ENCODE peak calls at places on chromosomes 1 and 21, in seven cellular contexts. F, W, J, I, G, O and N are unnamed samples.

GRCh38 chr1:112144738-112145426 is 155.4 kb upstream of the KCND3 start:
- DNase-seq in O (no peak), W (no peak), I (no peak), G (no peak), J (no peak), F (no peak), N (no peak)

GRCh38 chr1:209692745-209693504 is 11.7 kb upstream of the HSD11B1 start:
- DNase-seq in J (peak), W (peak), I (peak), G (peak), F (peak), O (peak), N (peak)

GRCh38 chr1:32871364-32872188 is 864 bp upstream of the FNDC5 start:
- DNase-seq in W (no peak), G (no peak), I (no peak), J (no peak), F (no peak), O (no peak), N (no peak)

GRCh38 chr1:68294354-68295066 is 62.2 kb upstream of the WLS start:
- DNase-seq in W (no peak), I (no peak), O (no peak), J (no peak), F (no peak), G (no peak), N (no peak)

GRCh38 chr21:29888437-29888836 is 51.4 kb downstream of the GRIK1 start:
- DNase-seq in O (no peak), W (no peak), F (no peak), I (no peak), J (no peak), G (peak), N (no peak)

GRCh38 chr1:55310517-55310927 is 95.4 kb upstream of the USP24 start:
- DNase-seq in W (peak), J (no peak), I (peak), G (peak), O (peak), F (no peak), N (peak)

GRCh38 chr1:226884116-226884515 is 13.7 kb downstream of the PSEN2 start:
- DNase-seq in F (no peak), J (no peak), G (no peak), O (no peak), W (peak), I (no peak), N (no peak)

GRCh38 chr1:3890389-3891328 is 9.4 kb downstream of the C1orf174 start:
- DNase-seq in J (no peak), O (no peak), I (no peak), F (no peak), W (no peak), G (no peak), N (no peak)

GRCh38 chr1:200671235-200671786 is 1.6 kb upstream of the DDX59 start:
- DNase-seq in G (no peak), I (no peak), J (no peak), W (no peak), O (no peak), F (no peak), N (no peak)

GRCh38 chr1:63742526-63742925 is 31.3 kb upstream of the ROR1 start:
- DNase-seq in G (no peak), W (no peak), O (no peak), I (no peak), F (no peak), J (no peak), N (no peak)
- TF ChIP-seq CTCF in G (no peak), W (no peak), O (no peak), I (no peak), F (no peak), J (no peak), N (no peak)

DNA sequence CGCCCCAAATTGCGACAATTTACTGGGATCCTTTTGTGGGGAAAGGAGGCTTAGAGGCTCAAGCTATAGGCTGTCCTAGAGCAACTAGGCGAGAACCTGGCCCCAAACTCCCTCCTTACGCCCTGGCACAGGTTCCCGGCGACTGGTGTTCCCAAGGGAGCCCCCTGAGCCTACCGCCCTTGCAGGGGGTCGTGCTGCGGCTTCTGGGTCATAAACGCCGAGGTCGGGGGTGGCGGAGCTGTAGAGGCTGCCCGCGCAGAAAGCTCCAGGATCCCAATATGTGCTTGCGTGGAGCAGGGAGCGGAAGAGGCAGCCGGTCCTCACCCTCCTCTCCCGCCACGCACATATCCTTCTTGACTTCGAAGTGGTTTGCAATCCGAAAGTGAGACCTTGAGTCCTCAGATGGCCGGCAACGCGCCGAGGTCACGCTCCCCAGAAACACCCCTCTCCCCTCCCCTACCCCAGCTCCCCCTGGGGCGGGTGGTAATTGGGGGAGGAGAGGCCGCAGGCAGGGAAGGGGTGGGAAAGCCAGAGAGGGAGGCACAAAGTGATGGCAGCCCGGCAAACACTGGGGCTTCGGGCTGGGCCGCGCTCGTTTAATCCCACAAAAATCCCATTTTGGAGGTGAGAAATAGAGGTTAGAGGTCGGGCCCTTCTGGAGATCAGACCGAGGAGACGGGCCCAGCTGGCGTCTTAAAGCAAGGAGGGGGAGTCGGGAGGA is 6.2 kb downstream of the SIM2 start:
- DNase-seq in G (no peak), I (no peak), W (peak), J (no peak), O (no peak), F (no peak), N (no peak)
- H3K4me3 ChIP-seq in G (no peak), I (no peak), W (peak), J (peak), O (no peak), F (no peak), N (no peak)

GRCh38 chr1:60562715-60563114 is 489.1 kb upstream of the C1orf87 start:
- DNase-seq in W (no peak), O (no peak), G (no peak), I (no peak), F (no peak), J (no peak), N (no peak)
- TF ChIP-seq CTCF in W (no peak), O (no peak), G (no peak), I (no peak), F (no peak), J (no peak), N (no peak)

DNA sequence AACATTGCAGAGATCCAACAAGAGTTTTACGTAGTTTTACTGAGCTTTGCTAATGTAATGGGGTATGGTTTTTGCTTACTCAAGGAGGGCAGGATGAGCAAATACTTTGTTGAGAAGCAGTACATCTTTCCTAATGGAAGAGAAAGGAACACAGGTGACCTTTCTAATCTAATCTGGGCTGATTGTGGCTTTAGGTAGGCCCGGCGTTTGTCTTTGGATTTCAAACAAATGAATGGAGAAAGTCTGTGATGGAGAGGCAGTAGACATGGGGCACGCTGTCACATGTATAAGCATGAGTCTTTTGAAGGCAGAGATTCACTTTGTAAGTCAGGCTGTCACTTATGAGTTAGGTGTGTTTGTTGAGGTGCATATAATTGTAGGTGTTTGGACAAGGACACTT is 1.7 kb downstream of the PLEKHM2 start:
- DNase-seq in I (no peak), F (no peak), J (no peak), O (no peak), G (no peak), W (no peak), N (no peak)
- H3K4me3 ChIP-seq in I (peak), F (peak), J (no peak), O (peak), G (peak), W (peak), N (no peak)

GRCh38 chr1:61518670-61519400 is 206.1 kb downstream of the TM2D1 start:
- DNase-seq in F (no peak), J (no peak), G (no peak), I (no peak), O (no peak), W (no peak), N (no peak)
- TF ChIP-seq CTCF in F (no peak), J (peak), G (no peak), I (peak), O (no peak), W (no peak), N (no peak)

GRCh38 chr1:19703280-19703679 is 38.6 kb downstream of the HTR6 start:
- DNase-seq in F (no peak), O (no peak), G (no peak), W (no peak), J (no peak), I (no peak), N (no peak)

GRCh38 chr1:19704247-19705113 is 39.8 kb downstream of the HTR6 start:
- DNase-seq in G (peak), W (peak), I (peak), J (no peak), O (peak), F (peak), N (peak)

GRCh38 chr1:19708558-19708957 is 43.9 kb downstream of the HTR6 start:
- DNase-seq in W (no peak), G (no peak), I (no peak), J (no peak), O (no peak), F (no peak), N (no peak)

GRCh38 chr1:19706136-19706535 is 41.5 kb downstream of the HTR6 start:
- DNase-seq in I (no peak), F (no peak), O (no peak), G (no peak), W (no peak), J (no peak), N (no peak)

GRCh38 chr1:19705464-19705863 is 40.8 kb downstream of the HTR6 start:
- DNase-seq in O (no peak), W (no peak), F (no peak), I (no peak), G (no peak), J (no peak), N (no peak)
- H3K4me3 ChIP-seq in O (no peak), W (no peak), F (no peak), I (no peak), G (no peak), J (no peak), N (no peak)

DNA sequence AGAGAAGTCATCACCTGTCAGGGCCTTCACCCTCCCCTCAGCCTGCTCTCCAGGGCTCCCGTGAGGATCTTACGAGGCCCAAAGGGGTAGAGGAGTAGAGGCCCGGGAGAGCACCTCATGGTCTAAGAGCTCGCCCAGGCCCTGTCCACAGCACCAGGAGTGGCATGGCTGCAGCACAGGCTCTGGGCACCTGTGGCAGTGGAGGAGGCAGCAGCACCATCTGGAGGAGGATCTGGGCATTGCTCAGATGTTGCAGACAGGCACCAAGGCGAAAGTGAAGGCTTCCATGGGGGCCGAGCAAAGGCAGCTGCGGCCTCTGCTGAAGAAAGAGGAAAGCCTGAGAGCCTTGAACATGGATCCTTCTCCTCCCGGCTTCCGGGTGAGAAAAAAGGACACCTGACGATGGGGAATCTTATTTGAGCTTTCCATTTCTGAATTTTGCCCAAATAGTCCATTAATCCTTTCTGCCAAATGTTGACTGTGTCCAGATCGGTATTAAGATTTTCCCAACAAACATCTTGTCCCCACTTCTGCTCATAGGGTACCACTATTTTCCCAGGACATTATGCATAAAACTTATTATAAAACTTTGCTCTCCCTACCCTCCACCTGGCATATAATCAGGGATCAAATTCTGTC is 604.7 kb downstream of the PTPRC start:
- DNase-seq in J (no peak), W (peak), F (no peak), G (no peak), O (peak), I (no peak), N (no peak)
- TF ChIP-seq CTCF in J (no peak), W (peak), F (peak), G (peak), O (peak), I (peak), N (peak)

GRCh38 chr1:38140025-38140487 is 93.5 kb upstream of the POU3F1 start:
- DNase-seq in O (peak), F (no peak), G (no peak), J (no peak), W (peak), I (no peak), N (no peak)
- H3K4me3 ChIP-seq in O (no peak), F (no peak), G (no peak), J (no peak), W (no peak), I (no peak), N (no peak)

GRCh38 chr1:28668191-28668955 is at the start of gene GMEB1:
- DNase-seq in I (no peak), G (no peak), O (peak), W (peak), F (peak), J (peak), N (peak)
- TF ChIP-seq CTCF in I (no peak), G (no peak), O (no peak), W (peak), F (peak), J (no peak), N (no peak)